ENCODE peak calls at places on chromosome 19, in eight cellular contexts. One of them, this sample, is unnamed.

GRCh38 chr19:21835429-21835809 is 563 bp downstream of the ZNF43 start:
- DNase-seq in fibroblast of mammary gland: no peak
- DNase-seq in lower leg skin: no peak
- DNase-seq in epithelial cell of esophagus: no peak
- DNase-seq in body of pancreas: no peak
- DNase-seq in A549: no peak
- DNase-seq in lower lobe of right lung: peak; percentile 46
- DNase-seq in AG04449: no peak
- DNase-seq in this sample: no peak

GRCh38 chr19:10884273-10884672 is 12.9 kb downstream of the CARM1 start:
- DNase-seq in fibroblast of mammary gland: peak; percentile 83
- DNase-seq in lower leg skin: no peak
- DNase-seq in epithelial cell of esophagus: peak; percentile 67
- DNase-seq in body of pancreas: no peak
- DNase-seq in A549: no peak
- DNase-seq in lower lobe of right lung: no peak
- DNase-seq in AG04449: no peak
- DNase-seq in this sample: no peak

GRCh38 chr19:38849746-38850230 is at the start of gene HNRNPL:
- DNase-seq in fibroblast of mammary gland: no peak
- DNase-seq in lower leg skin: peak; percentile 100
- DNase-seq in epithelial cell of esophagus: no peak
- DNase-seq in body of pancreas: no peak
- DNase-seq in A549: no peak
- DNase-seq in lower lobe of right lung: peak; percentile 99
- DNase-seq in AG04449: no peak
- DNase-seq in this sample: peak; percentile 100

GRCh38 chr19:38852231-38853044 is 2.7 kb upstream of the HNRNPL start:
- DNase-seq in fibroblast of mammary gland: peak; percentile 75
- DNase-seq in lower leg skin: peak; percentile 94
- DNase-seq in epithelial cell of esophagus: peak; percentile 93
- DNase-seq in body of pancreas: peak; percentile 60
- DNase-seq in A549: peak; percentile 89
- DNase-seq in lower lobe of right lung: peak; percentile 75
- DNase-seq in AG04449: no peak
- DNase-seq in this sample: peak; percentile 90

GRCh38 chr19:12939292-12939606 is 840 bp downstream of the CALR start:
- DNase-seq in fibroblast of mammary gland: peak; percentile 76
- DNase-seq in lower leg skin: no peak
- DNase-seq in epithelial cell of esophagus: peak; percentile 50
- DNase-seq in body of pancreas: no peak
- DNase-seq in A549: no peak
- DNase-seq in lower lobe of right lung: no peak
- DNase-seq in AG04449: no peak
- DNase-seq in this sample: no peak

GRCh38 chr19:58372311-58373133 is 8.3 kb downstream of the ZNF837 start:
- DNase-seq in fibroblast of mammary gland: no peak
- DNase-seq in lower leg skin: no peak
- DNase-seq in epithelial cell of esophagus: no peak
- DNase-seq in body of pancreas: no peak
- DNase-seq in A549: no peak
- DNase-seq in lower lobe of right lung: no peak
- DNase-seq in AG04449: no peak
- DNase-seq in this sample: no peak

GRCh38 chr19:32351807-32352630 is 6.6 kb downstream of the ZNF507 start:
- DNase-seq in fibroblast of mammary gland: peak; percentile 71
- DNase-seq in lower leg skin: no peak
- DNase-seq in epithelial cell of esophagus: no peak
- DNase-seq in body of pancreas: no peak
- DNase-seq in A549: no peak
- DNase-seq in lower lobe of right lung: no peak
- DNase-seq in AG04449: no peak
- DNase-seq in this sample: no peak

GRCh38 chr19:3057275-3057714 is 5.0 kb downstream of the TLE5 start:
- DNase-seq in fibroblast of mammary gland: peak; percentile 69
- DNase-seq in lower leg skin: peak; percentile 95
- DNase-seq in epithelial cell of esophagus: peak; percentile 36
- DNase-seq in body of pancreas: peak; percentile 97
- DNase-seq in A549: peak; percentile 62
- DNase-seq in lower lobe of right lung: peak; percentile 85
- DNase-seq in AG04449: no peak
- DNase-seq in this sample: no peak

GRCh38 chr19:39824143-39825092 is 9.5 kb downstream of the DYRK1B start:
- DNase-seq in fibroblast of mammary gland: peak; percentile 92
- DNase-seq in lower leg skin: peak; percentile 97
- DNase-seq in epithelial cell of esophagus: peak; percentile 97
- DNase-seq in body of pancreas: peak; percentile 94
- DNase-seq in A549: no peak
- DNase-seq in lower lobe of right lung: peak; percentile 90
- DNase-seq in AG04449: peak; percentile 61
- DNase-seq in this sample: peak; percentile 88

GRCh38 chr19:10503002-10503789 is at the start of gene KEAP1:
- DNase-seq in fibroblast of mammary gland: no peak
- DNase-seq in lower leg skin: peak; percentile 90
- DNase-seq in epithelial cell of esophagus: peak; percentile 22
- DNase-seq in body of pancreas: peak; percentile 56
- DNase-seq in A549: peak; percentile 53
- DNase-seq in lower lobe of right lung: peak; percentile 59
- DNase-seq in AG04449: no peak
- DNase-seq in this sample: no peak

GRCh38 chr19:3108775-3109174 is 14.6 kb downstream of the GNA11 start:
- DNase-seq in fibroblast of mammary gland: peak; percentile 57
- DNase-seq in lower leg skin: no peak
- DNase-seq in epithelial cell of esophagus: peak; percentile 67
- DNase-seq in body of pancreas: peak; percentile 70
- DNase-seq in A549: peak; percentile 55
- DNase-seq in lower lobe of right lung: peak; percentile 78
- DNase-seq in AG04449: no peak
- DNase-seq in this sample: no peak

GRCh38 chr19:44754743-44755066 is 6.2 kb downstream of the BCL3 start:
- DNase-seq in fibroblast of mammary gland: no peak
- DNase-seq in lower leg skin: no peak
- DNase-seq in epithelial cell of esophagus: no peak
- DNase-seq in body of pancreas: peak; percentile 30
- DNase-seq in A549: no peak
- DNase-seq in lower lobe of right lung: no peak
- DNase-seq in AG04449: no peak
- DNase-seq in this sample: no peak

GRCh38 chr19:21595185-21595584 is 89.8 kb downstream of the ZNF429 start:
- DNase-seq in fibroblast of mammary gland: no peak
- DNase-seq in lower leg skin: no peak
- DNase-seq in epithelial cell of esophagus: no peak
- DNase-seq in body of pancreas: peak; percentile 38
- DNase-seq in A549: no peak
- DNase-seq in lower lobe of right lung: no peak
- DNase-seq in AG04449: no peak
- DNase-seq in this sample: no peak

DNA sequence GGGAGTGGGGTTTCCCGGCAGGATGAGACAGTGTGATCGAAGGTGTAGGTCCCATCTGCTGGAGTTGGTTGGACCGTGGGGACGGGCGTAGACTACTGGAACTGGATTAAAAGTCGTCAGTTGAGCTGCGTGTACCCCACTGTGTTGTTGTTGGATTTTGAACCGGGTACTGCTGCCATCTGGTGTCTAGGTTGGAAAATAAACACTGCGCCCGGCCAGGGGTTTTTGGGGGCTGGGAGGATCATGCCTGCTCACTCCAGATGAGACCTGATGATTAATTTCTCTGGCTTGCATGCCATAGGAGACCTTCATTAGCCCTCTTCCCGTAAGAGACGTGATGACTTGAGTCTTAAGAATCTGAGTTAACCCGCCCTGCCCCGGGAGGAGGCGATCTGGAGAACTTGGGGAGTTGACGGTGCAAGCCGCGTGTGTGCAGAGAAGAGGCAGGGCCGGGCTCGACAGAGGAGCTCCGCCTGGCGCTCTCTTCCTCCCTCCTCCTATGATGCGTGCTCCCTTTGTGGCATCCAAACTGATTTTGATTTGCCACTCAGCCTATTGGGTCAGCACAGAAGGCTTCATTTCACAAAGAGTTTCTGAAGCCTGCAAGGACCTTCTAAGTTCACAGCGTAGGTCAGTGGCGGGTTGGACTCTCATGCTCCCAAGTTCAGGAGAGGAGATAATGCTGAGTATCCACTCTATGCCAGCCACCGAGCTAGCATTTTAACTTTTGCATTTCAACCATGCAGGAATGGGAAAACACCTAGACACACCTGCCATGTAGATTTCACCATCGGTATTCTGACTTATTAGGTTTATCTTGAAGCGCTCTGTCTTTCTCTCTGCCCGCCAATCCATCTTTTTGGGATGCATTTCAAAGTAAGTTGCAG is 2.7 kb downstream of the UHRF1 start:
- DNase-seq in fibroblast of mammary gland: peak; percentile 100
- DNase-seq in lower leg skin: peak; percentile 93
- DNase-seq in epithelial cell of esophagus: peak; percentile 100
- DNase-seq in body of pancreas: peak; percentile 56
- DNase-seq in A549: peak; percentile 94
- DNase-seq in lower lobe of right lung: peak; percentile 60
- DNase-seq in AG04449: peak; percentile 100
- DNase-seq in this sample: no peak
- TF ChIP-seq CTCF in fibroblast of mammary gland: peak; percentile 63
- TF ChIP-seq CTCF in lower leg skin: no peak
- TF ChIP-seq CTCF in epithelial cell of esophagus: peak; percentile 66
- TF ChIP-seq CTCF in body of pancreas: no peak
- TF ChIP-seq CTCF in A549: peak; percentile 69
- TF ChIP-seq CTCF in lower lobe of right lung: peak; percentile 60
- TF ChIP-seq CTCF in AG04449: peak; percentile 44
- TF ChIP-seq CTCF in this sample: peak; percentile 75

GRCh38 chr19:46015961-46016425 is 6.9 kb downstream of the PGLYRP1 start:
- DNase-seq in fibroblast of mammary gland: no peak
- DNase-seq in lower leg skin: no peak
- DNase-seq in epithelial cell of esophagus: no peak
- DNase-seq in body of pancreas: peak; percentile 29
- DNase-seq in A549: peak; percentile 30
- DNase-seq in lower lobe of right lung: peak; percentile 46
- DNase-seq in AG04449: no peak
- DNase-seq in this sample: no peak

GRCh38 chr19:46017874-46018675 is 4.8 kb downstream of the PGLYRP1 start:
- DNase-seq in fibroblast of mammary gland: no peak
- DNase-seq in lower leg skin: no peak
- DNase-seq in epithelial cell of esophagus: no peak
- DNase-seq in body of pancreas: no peak
- DNase-seq in A549: no peak
- DNase-seq in lower lobe of right lung: no peak
- DNase-seq in AG04449: no peak
- DNase-seq in this sample: no peak

GRCh38 chr19:46016426-46017094 is 6.3 kb downstream of the PGLYRP1 start:
- DNase-seq in fibroblast of mammary gland: peak; percentile 70
- DNase-seq in lower leg skin: peak; percentile 95
- DNase-seq in epithelial cell of esophagus: peak; percentile 83
- DNase-seq in body of pancreas: peak; percentile 87
- DNase-seq in A549: peak; percentile 87
- DNase-seq in lower lobe of right lung: peak; percentile 89
- DNase-seq in AG04449: no peak
- DNase-seq in this sample: peak; percentile 70

GRCh38 chr19:46018729-46019251 is 4.1 kb downstream of the PGLYRP1 start:
- DNase-seq in fibroblast of mammary gland: no peak
- DNase-seq in lower leg skin: no peak
- DNase-seq in epithelial cell of esophagus: no peak
- DNase-seq in body of pancreas: no peak
- DNase-seq in A549: no peak
- DNase-seq in lower lobe of right lung: no peak
- DNase-seq in AG04449: no peak
- DNase-seq in this sample: no peak

GRCh38 chr19:46017095-46017429 is 5.8 kb downstream of the PGLYRP1 start:
- DNase-seq in fibroblast of mammary gland: no peak
- DNase-seq in lower leg skin: no peak
- DNase-seq in epithelial cell of esophagus: no peak
- DNase-seq in body of pancreas: no peak
- DNase-seq in A549: no peak
- DNase-seq in lower lobe of right lung: no peak
- DNase-seq in AG04449: no peak
- DNase-seq in this sample: no peak
- TF ChIP-seq CTCF in fibroblast of mammary gland: no peak
- TF ChIP-seq CTCF in lower leg skin: no peak
- TF ChIP-seq CTCF in epithelial cell of esophagus: no peak
- TF ChIP-seq CTCF in body of pancreas: no peak
- TF ChIP-seq CTCF in A549: no peak
- TF ChIP-seq CTCF in lower lobe of right lung: no peak
- TF ChIP-seq CTCF in AG04449: no peak
- TF ChIP-seq CTCF in this sample: peak; percentile 65

GRCh38 chr19:34662919-34663318 is 14.0 kb downstream of the SCGB2B2 start:
- DNase-seq in fibroblast of mammary gland: peak; percentile 25
- DNase-seq in lower leg skin: no peak
- DNase-seq in epithelial cell of esophagus: peak; percentile 36
- DNase-seq in body of pancreas: peak; percentile 58
- DNase-seq in A549: peak; percentile 70
- DNase-seq in lower lobe of right lung: no peak
- DNase-seq in AG04449: no peak
- DNase-seq in this sample: no peak
- TF ChIP-seq CTCF in fibroblast of mammary gland: peak; percentile 22
- TF ChIP-seq CTCF in lower leg skin: no peak
- TF ChIP-seq CTCF in epithelial cell of esophagus: peak; percentile 43
- TF ChIP-seq CTCF in body of pancreas: no peak
- TF ChIP-seq CTCF in A549: peak; percentile 24
- TF ChIP-seq CTCF in lower lobe of right lung: peak; percentile 57
- TF ChIP-seq CTCF in AG04449: peak; percentile 23
- TF ChIP-seq CTCF in this sample: peak; percentile 21

GRCh38 chr19:18320865-18321728 is 1.8 kb downstream of the LSM4 start:
- DNase-seq in fibroblast of mammary gland: no peak
- DNase-seq in lower leg skin: no peak
- DNase-seq in epithelial cell of esophagus: no peak
- DNase-seq in body of pancreas: no peak
- DNase-seq in A549: no peak
- DNase-seq in lower lobe of right lung: peak; percentile 65
- DNase-seq in AG04449: no peak
- DNase-seq in this sample: no peak

GRCh38 chr19:18321729-18322091 is 1.2 kb downstream of the LSM4 start:
- DNase-seq in fibroblast of mammary gland: peak; percentile 47
- DNase-seq in lower leg skin: no peak
- DNase-seq in epithelial cell of esophagus: no peak
- DNase-seq in body of pancreas: no peak
- DNase-seq in A549: no peak
- DNase-seq in lower lobe of right lung: no peak
- DNase-seq in AG04449: no peak
- DNase-seq in this sample: no peak

GRCh38 chr19:18319591-18320135 is 3.2 kb downstream of the LSM4 start:
- DNase-seq in fibroblast of mammary gland: no peak
- DNase-seq in lower leg skin: no peak
- DNase-seq in epithelial cell of esophagus: no peak
- DNase-seq in body of pancreas: peak; percentile 58
- DNase-seq in A549: no peak
- DNase-seq in lower lobe of right lung: peak; percentile 66
- DNase-seq in AG04449: no peak
- DNase-seq in this sample: peak; percentile 79

GRCh38 chr19:18322759-18323460 is at the start of gene LSM4:
- DNase-seq in fibroblast of mammary gland: peak; percentile 94
- DNase-seq in lower leg skin: peak; percentile 100
- DNase-seq in epithelial cell of esophagus: peak; percentile 99
- DNase-seq in body of pancreas: peak; percentile 99
- DNase-seq in A549: peak; percentile 97
- DNase-seq in lower lobe of right lung: peak; percentile 99
- DNase-seq in AG04449: peak; percentile 65
- DNase-seq in this sample: peak; percentile 98

DNA sequence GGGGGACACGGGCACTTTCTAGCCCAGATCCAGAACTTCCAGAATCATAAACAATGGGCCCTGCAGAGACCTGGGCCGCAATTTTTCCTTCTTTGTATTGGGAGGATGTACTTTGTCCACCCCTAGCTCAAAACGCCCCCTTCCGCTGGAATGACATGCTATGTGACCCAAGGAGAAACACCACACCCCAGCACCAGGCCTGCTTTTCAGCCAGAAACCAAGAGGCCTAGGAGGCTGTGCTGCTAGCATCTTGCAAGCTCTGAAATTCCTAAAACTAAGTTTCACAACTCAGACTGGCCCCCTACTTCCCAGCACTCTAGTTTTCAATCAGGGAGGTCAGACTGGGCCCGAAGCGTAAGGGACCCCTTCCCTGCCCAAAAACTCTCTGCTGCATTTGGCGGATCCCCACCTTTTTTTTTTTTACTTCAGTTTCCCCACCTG is 538 bp downstream of the LSM4 start:
- DNase-seq in fibroblast of mammary gland: peak; percentile 70
- DNase-seq in lower leg skin: no peak
- DNase-seq in epithelial cell of esophagus: peak; percentile 44
- DNase-seq in body of pancreas: no peak
- DNase-seq in A549: peak; percentile 74
- DNase-seq in lower lobe of right lung: peak; percentile 62
- DNase-seq in AG04449: no peak
- DNase-seq in this sample: peak; percentile 67
- TF ChIP-seq CTCF in fibroblast of mammary gland: peak; percentile 25
- TF ChIP-seq CTCF in lower leg skin: no peak
- TF ChIP-seq CTCF in epithelial cell of esophagus: peak; percentile 18
- TF ChIP-seq CTCF in body of pancreas: no peak
- TF ChIP-seq CTCF in A549: peak; percentile 26
- TF ChIP-seq CTCF in lower lobe of right lung: peak; percentile 11
- TF ChIP-seq CTCF in AG04449: peak; percentile 27
- TF ChIP-seq CTCF in this sample: no peak